ENCODE peak calls at places on chromosomes 1 and 21, in nine cellular contexts. Y is NB4, U is body of pancreas, E is HCT116, A is ovary, F is H54, Q is spleen, P is sigmoid colon, D is IMR-90. Z is an unnamed sample.

GRCh38 chr1:115135681-115136080 is 46.4 kb upstream of the TSPAN2 start:
- DNase-seq in Y (no peak), U (no peak), E (no peak), A (no peak), F (no peak), Q (no peak), P (no peak), D (peak), Z (no peak)

GRCh38 chr21:37338671-37339526 is 27.7 kb upstream of the DYRK1A start:
- DNase-seq in Y (peak), U (peak), E (peak), A (peak), F (peak), Q (no peak), P (peak), D (peak), Z (no peak)

GRCh38 chr1:226643701-226644540 is 95.2 kb downstream of the ITPKB start:
- DNase-seq in Y (peak), U (no peak), E (no peak), A (peak), F (no peak), Q (peak), P (peak), D (no peak), Z (no peak)

GRCh38 chr1:70714149-70714548 is 303.1 kb downstream of the CTH start:
- DNase-seq in Y (no peak), U (no peak), E (no peak), A (no peak), F (no peak), Q (no peak), P (no peak), D (no peak), Z (no peak)

GRCh38 chr1:36187800-36188593 is 32.0 kb downstream of the MAP7D1 start:
- DNase-seq in Y (peak), U (peak), E (peak), A (peak), F (peak), Q (peak), P (peak), D (peak), Z (peak)

GRCh38 chr21:45768741-45769049 is 125.2 kb downstream of the PCBP3 start:
- DNase-seq in Y (peak), U (no peak), E (no peak), A (no peak), F (no peak), Q (no peak), P (no peak), D (no peak), Z (no peak)

GRCh38 chr1:1280782-1281481 is 696 bp downstream of the SCNN1D start:
- DNase-seq in Y (no peak), U (no peak), E (no peak), A (no peak), F (no peak), Q (peak), P (no peak), D (no peak), Z (no peak)

GRCh38 chr1:96183928-96184327 is 537.7 kb upstream of the PTBP2 start:
- DNase-seq in Y (no peak), U (no peak), E (no peak), A (no peak), F (no peak), Q (no peak), P (no peak), D (no peak), Z (no peak)

GRCh38 chr1:5576111-5577065 is 415.8 kb downstream of the NPHP4 start:
- DNase-seq in Y (no peak), U (no peak), E (no peak), A (no peak), F (no peak), Q (no peak), P (no peak), D (no peak), Z (no peak)

GRCh38 chr1:88661188-88661587 is 22.9 kb upstream of the PKN2 start:
- DNase-seq in Y (no peak), U (peak), E (no peak), A (no peak), F (no peak), Q (no peak), P (no peak), D (no peak), Z (no peak)

GRCh38 chr1:234702342-234703000 is 92.5 kb upstream of the IRF2BP2 start:
- DNase-seq in Y (no peak), U (peak), E (no peak), A (no peak), F (no peak), Q (no peak), P (peak), D (no peak), Z (no peak)

GRCh38 chr1:905811-906531 is 17.8 kb upstream of the SAMD11 start:
- DNase-seq in Y (peak), U (peak), E (no peak), A (peak), F (peak), Q (peak), P (peak), D (no peak), Z (no peak)

GRCh38 chr1:29956343-29957030 is 720.2 kb downstream of the PTPRU start:
- DNase-seq in Y (no peak), U (no peak), E (no peak), A (no peak), F (no peak), Q (no peak), P (peak), D (no peak), Z (no peak)

GRCh38 chr1:25906644-25907300 is 553 bp upstream of the STMN1 start:
- DNase-seq in Y (no peak), U (peak), E (no peak), A (no peak), F (no peak), Q (no peak), P (no peak), D (no peak), Z (no peak)

GRCh38 chr1:218718977-218719376 is 373.8 kb downstream of the TGFB2 start:
- DNase-seq in Y (no peak), U (no peak), E (no peak), A (no peak), F (no peak), Q (no peak), P (no peak), D (peak), Z (no peak)

GRCh38 chr1:223665592-223666312 is at the start of gene CAPN8:
- DNase-seq in Y (no peak), U (peak), E (peak), A (no peak), F (no peak), Q (no peak), P (no peak), D (no peak), Z (no peak)

GRCh38 chr1:64043976-64044375 is 159.4 kb upstream of the UBE2U start:
- DNase-seq in Y (no peak), U (no peak), E (no peak), A (no peak), F (peak), Q (no peak), P (no peak), D (peak), Z (no peak)

GRCh38 chr1:50148142-50148923 is 39.6 kb downstream of the ELAVL4 start:
- DNase-seq in Y (no peak), U (peak), E (no peak), A (no peak), F (no peak), Q (no peak), P (no peak), D (no peak), Z (no peak)

GRCh38 chr1:145689922-145690321 is 17.2 kb downstream of the PDZK1 start:
- DNase-seq in Y (no peak), U (no peak), E (no peak), A (no peak), F (no peak), Q (no peak), P (no peak), D (no peak), Z (no peak)

GRCh38 chr21:38337793-38338192 is 81.0 kb downstream of the KCNJ15 start:
- DNase-seq in Y (no peak), U (no peak), E (no peak), A (no peak), F (no peak), Q (no peak), P (no peak), D (no peak), Z (no peak)

GRCh38 chr21:34933609-34934345 is 115.3 kb downstream of the RUNX1 start:
- DNase-seq in Y (no peak), U (no peak), E (no peak), A (no peak), F (no peak), Q (peak), P (no peak), D (no peak), Z (no peak)

GRCh38 chr1:193103759-193104495 is 1.3 kb downstream of the GLRX2 start:
- DNase-seq in Y (peak), U (no peak), E (no peak), A (no peak), F (no peak), Q (no peak), P (no peak), D (no peak), Z (no peak)

GRCh38 chr21:23308741-23309140 is 2298.5 kb downstream of the MRPL39 start:
- DNase-seq in Y (no peak), U (no peak), E (no peak), A (no peak), F (no peak), Q (no peak), P (no peak), D (no peak), Z (no peak)

GRCh38 chr1:215657016-215657415 is 89.9 kb downstream of the KCTD3 start:
- DNase-seq in Y (no peak), U (no peak), E (no peak), A (no peak), F (no peak), Q (no peak), P (no peak), D (no peak), Z (no peak)

GRCh38 chr21:38533887-38534286 is 35.6 kb upstream of the ERG start:
- DNase-seq in Y (no peak), U (no peak), E (no peak), A (no peak), F (no peak), Q (no peak), P (no peak), D (no peak), Z (no peak)

GRCh38 chr1:224700915-224701531 is 84.9 kb downstream of the CNIH3 start:
- DNase-seq in Y (peak), U (no peak), E (peak), A (no peak), F (no peak), Q (no peak), P (no peak), D (peak), Z (no peak)

GRCh38 chr1:74697832-74698231 is 24.2 kb upstream of the ERICH3 start:
- DNase-seq in Y (no peak), U (no peak), E (no peak), A (no peak), F (no peak), Q (no peak), P (no peak), D (no peak), Z (no peak)

GRCh38 chr1:234396871-234397270 is 23.6 kb downstream of the COA6 start:
- DNase-seq in Y (no peak), U (no peak), E (no peak), A (no peak), F (no peak), Q (no peak), P (no peak), D (no peak), Z (no peak)

GRCh38 chr1:118249641-118250040 is 64.6 kb upstream of the SPAG17 start:
- DNase-seq in Y (no peak), U (no peak), E (no peak), A (no peak), F (no peak), Q (no peak), P (no peak), D (no peak), Z (no peak)

GRCh38 chr1:41240806-41241747 is 1.0 kb downstream of the SCMH1 start:
- DNase-seq in Y (peak), U (peak), E (no peak), A (peak), F (peak), Q (peak), P (peak), D (peak), Z (no peak)

GRCh38 chr1:26307363-26307781 is 936 bp upstream of the UBXN11 start:
- DNase-seq in Y (no peak), U (no peak), E (no peak), A (no peak), F (no peak), Q (no peak), P (no peak), D (no peak), Z (no peak)

GRCh38 chr1:183105449-183105848 is 80.6 kb upstream of the LAMC2 start:
- DNase-seq in Y (no peak), U (no peak), E (no peak), A (no peak), F (no peak), Q (no peak), P (no peak), D (peak), Z (no peak)

GRCh38 chr1:66981679-66982078 is 56.9 kb downstream of the MIER1 start:
- DNase-seq in Y (no peak), U (no peak), E (no peak), A (no peak), F (no peak), Q (no peak), P (peak), D (peak), Z (no peak)

GRCh38 chr1:37167479-37167878 is 133.2 kb upstream of the GRIK3 start:
- DNase-seq in Y (no peak), U (no peak), E (no peak), A (no peak), F (no peak), Q (no peak), P (no peak), D (no peak), Z (no peak)

DNA sequence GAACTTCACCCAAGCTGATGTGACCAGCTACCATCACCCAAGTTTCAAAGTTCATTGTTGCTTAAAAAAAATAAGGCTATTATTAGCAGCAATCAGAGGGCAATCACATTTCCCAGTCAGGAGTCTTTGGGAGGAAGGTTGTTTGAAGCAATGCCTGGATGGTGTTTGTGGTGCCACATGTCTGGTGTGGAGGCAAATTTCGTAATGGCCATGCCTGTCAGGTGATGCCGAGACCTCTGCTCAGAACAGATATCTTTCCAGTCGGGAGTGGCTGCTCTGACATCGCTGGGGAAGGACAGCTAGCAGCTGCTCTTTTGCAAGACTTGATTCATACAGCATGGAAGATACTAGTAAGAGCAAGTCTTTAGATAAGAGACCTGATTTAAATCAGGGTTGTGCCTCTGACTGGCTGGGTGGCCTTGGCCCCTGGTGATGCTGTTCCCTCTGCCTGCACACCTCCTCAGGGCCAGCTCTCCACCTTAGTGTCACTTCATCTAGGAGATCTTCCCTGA is 187.8 kb upstream of the JUN start:
- DNase-seq in Y (no peak), U (peak), E (no peak), A (no peak), F (no peak), Q (no peak), P (peak), D (peak), Z (no peak)
- TF ChIP-seq POLR2A in Y (no peak), U (peak), E (no peak), A (no peak), F (no peak), Q (no peak), P (no peak), D (no peak), Z (no peak)

GRCh38 chr1:22325531-22326371 is 125.9 kb upstream of the ZBTB40 start:
- DNase-seq in Y (no peak), U (no peak), E (no peak), A (no peak), F (no peak), Q (no peak), P (peak), D (no peak), Z (no peak)

GRCh38 chr1:22328331-22329170 is 123.1 kb upstream of the ZBTB40 start:
- DNase-seq in Y (no peak), U (no peak), E (no peak), A (peak), F (no peak), Q (no peak), P (peak), D (no peak), Z (no peak)

GRCh38 chr1:22326372-22326915 is 125.2 kb upstream of the ZBTB40 start:
- DNase-seq in Y (no peak), U (no peak), E (no peak), A (no peak), F (no peak), Q (no peak), P (no peak), D (no peak), Z (no peak)

GRCh38 chr1:22326931-22327330 is 124.7 kb upstream of the ZBTB40 start:
- DNase-seq in Y (no peak), U (no peak), E (no peak), A (no peak), F (no peak), Q (no peak), P (peak), D (no peak), Z (no peak)

GRCh38 chr1:22327411-22327810 is 124.2 kb upstream of the ZBTB40 start:
- DNase-seq in Y (no peak), U (no peak), E (no peak), A (no peak), F (no peak), Q (no peak), P (peak), D (no peak), Z (no peak)
- TF ChIP-seq POLR2A in Y (no peak), U (no peak), E (no peak), A (no peak), F (no peak), Q (no peak), P (no peak), D (no peak), Z (no peak)

GRCh38 chr1:179882253-179883039 is at the start of gene TOR1AIP1:
- DNase-seq in Y (peak), U (peak), E (peak), A (peak), F (peak), Q (peak), P (peak), D (peak), Z (peak)
- TF ChIP-seq POLR2A in Y (peak), U (peak), E (no peak), A (peak), F (peak), Q (peak), P (peak), D (peak), Z (no peak)

GRCh38 chr1:155135416-155136197 is at the start of gene SLC50A1:
- DNase-seq in Y (peak), U (peak), E (peak), A (peak), F (peak), Q (peak), P (peak), D (peak), Z (peak)
- TF ChIP-seq POLR2A in Y (peak), U (peak), E (peak), A (peak), F (peak), Q (peak), P (peak), D (peak), Z (peak)

DNA sequence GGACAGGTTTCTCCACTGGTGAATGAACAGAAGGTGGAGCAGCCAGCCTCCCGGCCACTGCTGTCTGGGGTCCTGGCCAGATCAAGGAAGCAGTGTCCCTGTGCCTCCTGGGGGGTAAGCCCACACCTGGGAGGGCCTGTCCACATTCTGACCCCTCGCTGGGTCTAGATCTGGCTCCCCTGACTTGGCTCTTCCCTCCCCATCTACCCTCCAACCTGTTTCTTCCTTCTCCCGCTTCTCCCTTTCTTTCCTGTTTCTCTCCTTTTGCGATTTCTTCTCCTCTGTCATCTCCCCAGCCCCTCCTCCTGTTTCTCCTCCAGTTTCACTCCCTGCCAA is 378 bp downstream of the RORC start:
- DNase-seq in Y (no peak), U (no peak), E (no peak), A (no peak), F (no peak), Q (no peak), P (no peak), D (no peak), Z (no peak)
- TF ChIP-seq POLR2A in Y (no peak), U (no peak), E (no peak), A (no peak), F (no peak), Q (no peak), P (no peak), D (no peak), Z (no peak)

GRCh38 chr1:52404116-52404974 is at the start of the genes ORC1 and PRPF38A:
- DNase-seq in Y (peak), U (peak), E (peak), A (peak), F (peak), Q (peak), P (peak), D (peak), Z (peak)
- TF ChIP-seq POLR2A in Y (peak), U (peak), E (peak), A (peak), F (peak), Q (no peak), P (peak), D (peak), Z (peak)

DNA sequence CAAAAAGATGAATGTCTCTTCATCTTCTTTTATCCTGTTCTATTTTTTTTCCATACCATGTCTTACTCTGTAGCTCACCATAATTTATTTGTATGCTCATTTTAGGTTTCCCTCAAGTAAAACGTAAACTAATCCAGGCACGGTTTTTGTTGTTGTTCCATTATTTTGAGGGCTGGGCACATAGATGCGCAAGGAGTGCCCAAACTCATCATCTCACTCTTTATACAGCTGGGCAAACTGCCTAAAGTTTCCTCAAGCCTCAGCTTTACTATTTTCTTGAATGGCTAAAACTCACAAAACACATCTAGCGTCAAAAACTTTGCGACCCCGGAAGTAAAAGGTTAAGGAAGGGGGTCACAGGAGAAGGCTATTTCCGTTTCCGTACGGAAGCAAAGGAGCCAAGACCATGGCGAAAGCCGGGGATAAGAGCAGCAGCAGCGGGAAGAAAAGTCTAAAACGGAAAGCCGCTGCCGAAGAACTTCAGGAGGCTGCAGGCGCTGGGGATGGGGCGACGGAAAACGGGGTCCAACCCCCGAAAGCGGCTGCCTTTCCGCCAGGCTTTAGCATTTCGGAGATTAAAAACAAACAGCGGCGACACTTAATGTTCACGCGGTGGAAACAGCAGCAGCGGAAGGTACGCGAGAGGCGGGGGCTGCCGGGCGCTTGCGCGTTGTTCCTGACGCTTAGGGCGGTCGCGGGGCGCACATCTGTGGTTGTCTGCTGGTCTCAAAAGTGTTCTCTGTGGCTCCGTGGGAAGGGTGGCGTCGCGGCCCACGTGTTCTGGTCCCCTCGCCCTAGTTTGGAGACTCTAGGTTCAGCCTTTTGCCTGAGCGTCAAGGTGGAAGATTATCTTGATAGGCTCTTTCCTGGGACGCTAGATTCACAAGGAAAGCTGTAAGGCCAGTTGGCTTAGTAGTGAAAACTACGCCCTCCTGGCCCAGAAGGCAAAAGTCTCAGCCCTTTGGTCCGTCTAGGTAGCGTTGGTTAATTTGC is at the start of gene RPF1:
- DNase-seq in Y (peak), U (peak), E (peak), A (peak), F (peak), Q (peak), P (peak), D (peak), Z (peak)
- TF ChIP-seq POLR2A in Y (peak), U (peak), E (peak), A (peak), F (peak), Q (peak), P (peak), D (peak), Z (no peak)

Z was measured in esophagus squamous epithelium.